ENCODE peak calls at places on chromosomes 6 and 20, in eight cellular contexts. W, X, K, G, P, O, V and U are unnamed samples.

GRCh38 chr6:133916650-133917151 is 27.8 kb downstream of the TCF21 start:
- DNase-seq in W (peak; percentile 89), X (peak; percentile 98), K (peak; percentile 86), G (peak; percentile 97), P (peak; percentile 79), O (peak; percentile 90), V (peak; percentile 85), U (peak; percentile 87)

GRCh38 chr6:32153252-32153834 is 598 bp upstream of the PPT2 start:
- DNase-seq in W (peak; percentile 83), X (no peak), K (peak; percentile 34), G (peak; percentile 70), P (peak; percentile 67), O (no peak), V (no peak), U (peak; percentile 68)

GRCh38 chr6:28747631-28748157 is 176.1 kb downstream of the TRIM27 start:
- DNase-seq in W (no peak), X (no peak), K (no peak), G (peak; percentile 78), P (no peak), O (no peak), V (peak; percentile 42), U (no peak)

GRCh38 chr6:131629656-131630055 is 1.6 kb upstream of the MED23 start:
- DNase-seq in W (no peak), X (no peak), K (no peak), G (no peak), P (no peak), O (no peak), V (peak; percentile 13), U (no peak)

GRCh38 chr6:36358235-36358915 is 21.7 kb upstream of the BNIP5 start:
- DNase-seq in W (no peak), X (no peak), K (no peak), G (no peak), P (no peak), O (no peak), V (no peak), U (no peak)

GRCh38 chr6:158627940-158628211 is 16.7 kb downstream of the DYNLT1 start:
- DNase-seq in W (no peak), X (no peak), K (no peak), G (no peak), P (peak; percentile 7), O (no peak), V (no peak), U (no peak)

GRCh38 chr6:9851541-9852380 is 563.1 kb downstream of the TFAP2A start:
- DNase-seq in W (no peak), X (no peak), K (no peak), G (peak; percentile 29), P (no peak), O (no peak), V (peak; percentile 21), U (no peak)

GRCh38 chr6:53431704-53432103 is 83.0 kb upstream of the ELOVL5 start:
- DNase-seq in W (no peak), X (no peak), K (no peak), G (no peak), P (no peak), O (no peak), V (no peak), U (no peak)

GRCh38 chr20:52104546-52105044 is 87.0 kb downstream of the ZFP64 start:
- DNase-seq in W (no peak), X (no peak), K (no peak), G (peak; percentile 75), P (no peak), O (no peak), V (peak; percentile 49), U (no peak)

GRCh38 chr6:160634706-160635105 is 29.4 kb downstream of the LPA start:
- DNase-seq in W (no peak), X (no peak), K (no peak), G (no peak), P (no peak), O (no peak), V (no peak), U (peak; percentile 50)

GRCh38 chr6:88677356-88677755 is 286.1 kb downstream of the RNGTT start:
- DNase-seq in W (no peak), X (no peak), K (no peak), G (no peak), P (no peak), O (no peak), V (no peak), U (no peak)

GRCh38 chr6:155033021-155033801 is 38.1 kb downstream of the TIAM2 start:
- DNase-seq in W (no peak), X (no peak), K (no peak), G (no peak), P (no peak), O (no peak), V (peak; percentile 36), U (no peak)

GRCh38 chr20:46802696-46803445 is 91.8 kb upstream of the EYA2 start:
- DNase-seq in W (no peak), X (no peak), K (no peak), G (no peak), P (no peak), O (no peak), V (no peak), U (no peak)

GRCh38 chr20:62656919-62657635 is 14.8 kb downstream of the SLCO4A1 start:
- DNase-seq in W (no peak), X (no peak), K (no peak), G (no peak), P (no peak), O (no peak), V (no peak), U (no peak)

GRCh38 chr20:33026072-33026778 is 5.2 kb upstream of the BPIFB6 start:
- DNase-seq in W (no peak), X (no peak), K (no peak), G (no peak), P (no peak), O (no peak), V (no peak), U (no peak)

GRCh38 chr6:112785408-112785807 is 438.3 kb downstream of the RFPL4B start:
- DNase-seq in W (no peak), X (no peak), K (no peak), G (no peak), P (no peak), O (no peak), V (no peak), U (no peak)

GRCh38 chr6:158737710-158738615 is 81.2 kb downstream of the EZR start:
- DNase-seq in W (no peak), X (no peak), K (no peak), G (no peak), P (no peak), O (peak; percentile 55), V (peak; percentile 63), U (no peak)

GRCh38 chr6:107646176-107646575 is 156.3 kb downstream of the SOBP start:
- DNase-seq in W (peak; percentile 81), X (peak; percentile 73), K (peak; percentile 71), G (no peak), P (no peak), O (no peak), V (peak; percentile 84), U (peak; percentile 77)

GRCh38 chr6:110387986-110388385 is 27.4 kb downstream of the DDO start:
- DNase-seq in W (no peak), X (no peak), K (no peak), G (no peak), P (no peak), O (no peak), V (no peak), U (no peak)

GRCh38 chr6:168222261-168222660 is 97.3 kb downstream of the DACT2 start:
- DNase-seq in W (no peak), X (no peak), K (no peak), G (no peak), P (no peak), O (no peak), V (no peak), U (no peak)

GRCh38 chr6:129411092-129411491 is 298.9 kb downstream of the ARHGAP18 start:
- DNase-seq in W (no peak), X (no peak), K (no peak), G (no peak), P (no peak), O (no peak), V (no peak), U (no peak)

GRCh38 chr20:61924858-61925554 is 140.7 kb downstream of the TAF4 start:
- DNase-seq in W (no peak), X (no peak), K (no peak), G (no peak), P (no peak), O (no peak), V (no peak), U (peak; percentile 31)

GRCh38 chr6:35218021-35218420 is 4.3 kb downstream of the SCUBE3 start:
- DNase-seq in W (no peak), X (no peak), K (no peak), G (no peak), P (no peak), O (no peak), V (peak; percentile 55), U (no peak)
- H3K27ac ChIP-seq in W (no peak overlapping the region), X (no peak overlapping the region), K (no peak overlapping the region), G (peak overlapping the region; percentile 78), P (no peak overlapping the region), O (no peak overlapping the region), V (peak overlapping the region; percentile 34), U (no peak overlapping the region)

DNA sequence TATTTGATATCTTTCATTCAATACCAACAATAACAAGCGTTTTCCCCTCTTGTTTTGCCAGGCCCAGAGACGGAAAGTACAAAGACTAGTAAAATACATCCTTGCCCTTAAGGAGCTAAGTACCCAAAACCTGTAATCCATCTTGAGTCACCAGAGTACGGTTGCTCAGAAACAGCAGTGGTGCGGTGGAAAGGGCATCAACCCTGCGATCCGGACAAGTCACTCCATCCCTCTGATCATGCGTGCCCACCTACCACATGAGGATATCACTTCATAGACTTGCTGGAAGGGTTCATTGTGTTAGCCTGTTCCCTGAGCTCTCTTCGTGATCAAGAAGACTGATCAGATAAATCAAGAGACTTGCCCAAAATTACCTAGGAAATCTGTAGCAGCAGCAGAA is 1.9 kb downstream of the TOMM34 start:
- DNase-seq in W (no peak), X (no peak), K (no peak), G (no peak), P (no peak), O (no peak), V (no peak), U (no peak)
- H3K4me1 ChIP-seq in W (peaks cover 19% of the 10 kb centered on the region), X (peaks cover 4% of the 10 kb centered on the region), K (peaks cover 12% of the 10 kb centered on the region), G (peaks cover 17% of the 10 kb centered on the region), P (peaks cover 9% of the 10 kb centered on the region), O (peaks cover 24% of the 10 kb centered on the region), V (peaks cover 24% of the 10 kb centered on the region), U (peaks cover 14% of the 10 kb centered on the region)

DNA sequence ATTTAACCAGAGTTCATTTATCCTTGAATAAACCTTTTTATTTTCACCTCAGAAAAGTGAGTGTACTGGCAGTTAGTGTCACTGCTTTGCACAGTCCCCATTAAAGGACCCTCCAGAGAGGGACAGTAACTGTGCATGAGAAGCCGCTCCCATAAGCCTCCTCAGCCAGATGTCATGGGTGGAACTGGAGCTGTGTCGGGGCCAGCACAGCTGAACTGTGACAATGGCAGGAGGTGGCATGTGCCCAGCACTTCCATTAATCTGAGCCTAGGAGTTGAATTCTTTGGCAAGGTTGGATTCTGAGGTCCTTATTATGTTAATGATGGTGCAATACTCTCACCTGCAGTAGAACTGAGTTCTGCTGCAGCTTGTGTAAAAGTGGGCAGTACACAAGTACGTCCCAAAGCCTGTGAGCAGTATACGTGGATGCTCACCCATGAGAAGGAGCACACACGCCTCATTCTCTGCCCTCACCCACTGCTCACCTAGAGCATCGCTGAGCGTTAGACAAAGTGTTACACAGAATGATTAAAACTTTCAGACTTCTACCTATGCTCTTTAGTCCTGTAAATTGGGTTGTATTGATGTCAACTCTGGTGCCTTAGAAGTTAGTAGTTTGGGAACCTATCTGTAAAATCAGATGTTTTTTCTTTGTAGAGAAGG is 11.9 kb upstream of the CSE1L start:
- DNase-seq in W (no peak), X (no peak), K (no peak), G (no peak), P (no peak), O (no peak), V (no peak), U (no peak)
- H3K36me3 ChIP-seq in W (peaks cover 48% of the 10 kb centered on the region), X (peaks cover 3% of the 10 kb centered on the region), K (peaks cover 75% of the 10 kb centered on the region), G (peaks cover 4% of the 10 kb centered on the region), P (no peaks in the 10 kb centered on the region), O (no peaks in the 10 kb centered on the region), V (peaks cover 21% of the 10 kb centered on the region), U (peaks cover 67% of the 10 kb centered on the region)

GRCh38 chr6:34057191-34057590 is 88.7 kb downstream of the GRM4 start:
- DNase-seq in W (no peak), X (no peak), K (no peak), G (no peak), P (no peak), O (no peak), V (no peak), U (no peak)
- H3K27ac ChIP-seq in W (no peak overlapping the region), X (no peak overlapping the region), K (no peak overlapping the region), G (no peak overlapping the region), P (no peak overlapping the region), O (no peak overlapping the region), V (no peak overlapping the region), U (no peak overlapping the region)